ENCODE peak calls at places on chromosomes 5 and 9, in six cellular contexts. W is CD8-positive, alpha-beta T cell; P is stomach; K is neural progenitor cell; S is heart right ventricle; U is iPS DF 6.9. C is an unnamed sample.
A peak's percentile ranks its signal among the peaks of the same experiment; 100 is the strongest.

GRCh38 chr5:176529824-176530195 is 7.4 kb downstream of the RNF44 start:
- DNase-seq in U (no peak), W (peak; percentile 72), K (no peak), P (no peak), S (no peak), C (peak; percentile 45)

GRCh38 chr9:97052735-97053134 is 13.8 kb upstream of the CTSV start:
- DNase-seq in S (no peak), U (no peak), W (no peak), K (no peak), P (no peak), C (no peak)

GRCh38 chr5:154038241-154038603 is 488 bp downstream of the FAM114A2 start:
- DNase-seq in P (no peak), S (no peak), K (no peak), U (no peak), W (no peak), C (peak; percentile 63)

GRCh38 chr9:124478014-124478753 is 27.9 kb downstream of the ADGRD2 start:
- DNase-seq in W (no peak), P (no peak), K (peak; percentile 46), S (no peak), U (no peak), C (no peak)

GRCh38 chr5:174479325-174479724 is 245.1 kb upstream of the MSX2 start:
- DNase-seq in W (no peak), S (no peak), U (no peak), P (no peak), K (no peak), C (no peak)

GRCh38 chr5:171596391-171596878 is 177.0 kb downstream of the FGF18 start:
- DNase-seq in K (no peak), W (no peak), S (peak; percentile 85), U (no peak), P (no peak), C (no peak)

GRCh38 chr9:109483771-109484442 is 14.2 kb downstream of the PTPN3 start:
- DNase-seq in P (no peak), U (no peak), S (no peak), K (no peak), W (no peak), C (no peak)

GRCh38 chr5:88815048-88815789 is 67.8 kb downstream of the MEF2C start:
- DNase-seq in W (no peak), P (no peak), K (no peak), S (no peak), U (no peak), C (no peak)

GRCh38 chr5:64958757-64959391 is 190.1 kb downstream of the CWC27 start:
- DNase-seq in K (no peak), U (no peak), W (no peak), S (no peak), P (no peak), C (no peak)

GRCh38 chr5:31385774-31386537 is 145.9 kb downstream of the DROSHA start:
- DNase-seq in K (no peak), P (no peak), W (no peak), S (no peak), U (no peak), C (no peak)

GRCh38 chr5:158354958-158355357 is 496.0 kb upstream of the CLINT1 start:
- DNase-seq in K (no peak), U (no peak), S (no peak), P (no peak), W (no peak), C (no peak)

GRCh38 chr5:76290321-76290757 is 112.7 kb upstream of the IQGAP2 start:
- DNase-seq in W (no peak), P (peak; percentile 82), S (no peak), U (no peak), K (no peak), C (no peak)

GRCh38 chr9:101027246-101027645 is 1.3 kb upstream of the PLPPR1 start:
- DNase-seq in K (no peak), U (no peak), S (no peak), W (no peak), P (no peak), C (no peak)

GRCh38 chr5:122756263-122756911 is 18.5 kb upstream of the SNX2 start:
- DNase-seq in W (no peak), P (no peak), S (no peak), K (no peak), U (no peak), C (no peak)
- H3K27ac ChIP-seq in W (no peak overlapping the region), P (no peak overlapping the region), S (no peak overlapping the region), K (no peak overlapping the region), U (no peak overlapping the region), C (no peak overlapping the region)

GRCh38 chr5:74946471-74946870 is 80.3 kb upstream of the FAM169A start:
- DNase-seq in U (no peak), S (no peak), P (no peak), W (no peak), K (no peak), C (peak; percentile 67)

GRCh38 chr5:74945561-74946165 is 79.5 kb upstream of the FAM169A start:
- DNase-seq in K (no peak), W (no peak), U (no peak), S (no peak), P (no peak), C (no peak)

GRCh38 chr5:74943905-74944304 is 77.7 kb upstream of the FAM169A start:
- DNase-seq in U (no peak), K (peak; percentile 20), S (no peak), W (no peak), P (no peak), C (peak; percentile 39)

GRCh38 chr5:74940782-74941363 is 74.7 kb upstream of the FAM169A start:
- DNase-seq in W (no peak), S (no peak), K (no peak), P (no peak), U (no peak), C (peak; percentile 87)

DNA sequence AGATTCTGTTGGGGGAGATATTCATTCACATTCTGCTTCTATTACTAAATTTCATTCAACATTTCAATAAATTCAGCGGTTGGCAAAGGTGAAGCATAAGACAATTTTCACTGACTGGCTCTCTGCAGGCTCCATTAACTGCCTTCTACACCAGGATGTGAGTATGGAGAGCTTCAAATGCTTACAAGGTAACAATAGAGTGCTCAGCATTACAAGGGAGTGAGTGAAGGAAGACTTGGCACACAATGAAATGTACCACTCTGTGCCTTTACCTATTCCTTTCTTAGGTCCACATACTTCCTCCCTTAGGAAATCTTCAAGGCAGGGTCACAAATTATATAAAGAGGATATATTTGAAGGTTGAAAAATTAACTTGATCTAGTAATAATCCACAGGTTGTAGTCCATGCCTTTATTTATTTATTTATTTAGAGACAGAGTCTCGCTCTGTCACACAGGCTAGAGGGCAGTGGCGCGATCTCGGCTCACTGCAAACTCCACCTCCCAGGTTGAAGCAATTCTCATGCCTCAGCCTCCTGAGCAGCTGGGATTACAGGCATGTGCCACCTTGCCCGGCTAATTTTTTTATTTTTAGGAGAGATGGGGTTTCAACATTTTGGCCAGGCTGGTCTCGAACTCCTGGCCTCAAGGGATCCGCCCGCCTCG is 76.6 kb upstream of the FAM169A start:
- DNase-seq in U (no peak), S (no peak), W (no peak), K (no peak), P (no peak), C (no peak)
- H3K4me1 ChIP-seq in U (no peaks in the 10 kb centered on the region), S (no peaks in the 10 kb centered on the region), W (no peaks in the 10 kb centered on the region), K (no peaks in the 10 kb centered on the region), P (no peaks in the 10 kb centered on the region), C (peaks cover 6% of the 10 kb centered on the region)

GRCh38 chr5:71586941-71587708 is at the start of gene MCCC2:
- DNase-seq in W (peak; percentile 95), K (peak; percentile 91), U (peak; percentile 75), S (peak; percentile 98), P (peak; percentile 98), C (peak; percentile 98)

GRCh38 chr5:71586052-71586940 is 844 bp upstream of the MCCC2 start:
- DNase-seq in P (no peak), U (peak; percentile 11), K (no peak), S (no peak), W (no peak), C (no peak)

GRCh38 chr5:71588533-71588885 is 1.4 kb downstream of the MCCC2 start:
- DNase-seq in K (no peak), S (no peak), U (no peak), P (no peak), W (no peak), C (no peak)

GRCh38 chr5:71589903-71590302 is 2.8 kb downstream of the MCCC2 start:
- DNase-seq in W (no peak), U (no peak), P (no peak), K (no peak), S (no peak), C (no peak)

DNA sequence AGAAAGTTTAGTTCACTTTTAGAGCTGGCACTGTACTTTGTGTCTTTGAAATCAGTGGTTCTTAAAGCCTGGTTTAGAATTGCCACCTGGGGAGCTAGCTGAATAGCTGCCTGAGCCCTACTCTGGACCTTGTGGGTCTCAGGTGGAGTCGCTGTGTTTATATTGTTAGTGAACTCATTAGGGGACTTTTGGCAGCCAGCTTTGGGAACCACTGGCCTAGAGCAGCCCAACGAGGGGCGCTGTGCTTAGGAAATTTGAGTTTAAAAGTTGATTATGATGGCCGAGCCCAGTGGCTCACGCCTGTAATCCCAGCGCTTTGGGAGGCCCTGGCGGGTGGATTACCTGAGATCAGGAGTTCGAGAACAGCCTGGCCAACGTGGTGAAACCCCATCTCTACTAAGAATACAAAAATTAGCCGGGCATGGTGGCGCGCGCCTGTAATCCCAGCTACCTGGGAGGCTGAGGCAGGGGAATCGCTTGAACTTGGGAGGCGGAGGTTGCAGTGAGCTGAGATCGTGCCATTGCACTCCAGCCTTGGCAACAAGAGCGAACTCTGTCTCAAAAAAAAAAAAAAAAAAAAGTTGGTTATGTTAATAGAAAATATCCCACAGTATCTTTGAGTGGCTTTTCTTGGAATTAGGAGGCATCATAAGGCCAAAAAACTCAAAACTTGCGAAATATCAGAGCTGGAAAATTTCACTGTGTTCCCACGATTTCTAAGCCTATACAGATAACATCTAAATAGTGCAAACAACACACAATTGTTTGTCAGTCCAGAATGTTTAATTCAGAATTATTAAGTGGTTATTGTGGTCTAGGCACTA is 781 bp downstream of the MCCC2 start:
- DNase-seq in P (no peak), U (no peak), K (peak; percentile 36), W (peak; percentile 13), S (no peak), C (no peak)
- H3K27ac ChIP-seq in P (peak overlapping the region; percentile 93), U (no peak overlapping the region), K (peak overlapping the region; percentile 38), W (peak overlapping the region; percentile 72), S (peak overlapping the region; percentile 87), C (peak overlapping the region; percentile 85)

DNA sequence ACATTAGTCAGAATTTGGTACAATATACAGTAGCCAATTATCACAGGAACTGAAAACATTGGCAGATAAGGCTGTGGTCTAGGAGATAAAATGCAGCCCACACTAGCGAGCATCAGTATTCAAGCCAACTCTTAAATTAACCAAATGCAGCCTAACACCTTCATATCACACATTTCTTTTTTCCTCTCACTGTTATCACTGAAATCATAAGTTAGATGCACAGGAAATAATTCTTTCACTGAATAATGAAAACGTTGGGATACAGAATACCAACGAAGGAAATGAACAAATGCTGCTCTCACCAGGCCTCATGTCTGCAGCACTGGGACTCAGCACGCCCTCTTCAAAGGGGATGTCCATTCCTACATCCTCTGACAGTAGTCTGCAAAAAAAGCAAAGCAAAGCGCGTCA is 109.1 kb upstream of the PCA3 start:
- DNase-seq in S (no peak), K (no peak), P (no peak), U (no peak), W (no peak), C (no peak)
- H3K4me1 ChIP-seq in S (peaks cover 39% of the 10 kb centered on the region), K (peaks cover 13% of the 10 kb centered on the region), P (peaks cover 12% of the 10 kb centered on the region), U (no peaks in the 10 kb centered on the region), W (peaks cover 7% of the 10 kb centered on the region), C (peaks cover 8% of the 10 kb centered on the region)